ENCODE peak calls at places on chromosomes 11 and 22, in ten cellular contexts. One of them, this sample, is unnamed.

GRCh38 chr11:100546714-100547113 is 140.4 kb upstream of the ARHGAP42 start:
- DNase-seq in mammary epithelial cell: peak
- DNase-seq in astrocyte of the spinal cord: peak
- DNase-seq in upper lobe of right lung: no peak
- DNase-seq in neural progenitor cell: no peak
- DNase-seq in CD8-positive, alpha-beta T cell: no peak
- DNase-seq in lower leg skin: no peak
- DNase-seq in cardiac fibroblast: peak
- DNase-seq in psoas muscle: no peak
- DNase-seq in spleen: no peak
- DNase-seq in this sample: no peak

GRCh38 chr11:12185914-12186313 is 75.5 kb downstream of the MICAL2 start:
- DNase-seq in mammary epithelial cell: no peak
- DNase-seq in astrocyte of the spinal cord: peak
- DNase-seq in upper lobe of right lung: peak
- DNase-seq in neural progenitor cell: peak
- DNase-seq in CD8-positive, alpha-beta T cell: no peak
- DNase-seq in lower leg skin: peak
- DNase-seq in cardiac fibroblast: no peak
- DNase-seq in psoas muscle: no peak
- DNase-seq in spleen: no peak
- DNase-seq in this sample: no peak

GRCh38 chr11:57244911-57245310 is 7.9 kb upstream of the APLNR start:
- DNase-seq in mammary epithelial cell: no peak
- DNase-seq in astrocyte of the spinal cord: no peak
- DNase-seq in upper lobe of right lung: no peak
- DNase-seq in neural progenitor cell: no peak
- DNase-seq in CD8-positive, alpha-beta T cell: no peak
- DNase-seq in lower leg skin: peak
- DNase-seq in cardiac fibroblast: no peak
- DNase-seq in psoas muscle: no peak
- DNase-seq in spleen: no peak
- DNase-seq in this sample: no peak

GRCh38 chr11:34075178-34075820 is 23.8 kb downstream of the CAPRIN1 start:
- DNase-seq in mammary epithelial cell: peak
- DNase-seq in astrocyte of the spinal cord: peak
- DNase-seq in upper lobe of right lung: no peak
- DNase-seq in neural progenitor cell: no peak
- DNase-seq in CD8-positive, alpha-beta T cell: no peak
- DNase-seq in lower leg skin: no peak
- DNase-seq in cardiac fibroblast: peak
- DNase-seq in psoas muscle: no peak
- DNase-seq in spleen: no peak
- DNase-seq in this sample: no peak

GRCh38 chr11:125494601-125494986 is 1.5 kb downstream of the FEZ1 start:
- DNase-seq in mammary epithelial cell: no peak
- DNase-seq in astrocyte of the spinal cord: peak
- DNase-seq in upper lobe of right lung: no peak
- DNase-seq in neural progenitor cell: peak
- DNase-seq in CD8-positive, alpha-beta T cell: no peak
- DNase-seq in lower leg skin: no peak
- DNase-seq in cardiac fibroblast: no peak
- DNase-seq in psoas muscle: no peak
- DNase-seq in spleen: no peak
- DNase-seq in this sample: no peak

GRCh38 chr22:38981005-38981658 is 1.0 kb upstream of the APOBEC3B start:
- DNase-seq in mammary epithelial cell: peak
- DNase-seq in astrocyte of the spinal cord: no peak
- DNase-seq in upper lobe of right lung: no peak
- DNase-seq in neural progenitor cell: peak
- DNase-seq in CD8-positive, alpha-beta T cell: no peak
- DNase-seq in lower leg skin: no peak
- DNase-seq in cardiac fibroblast: peak
- DNase-seq in psoas muscle: no peak
- DNase-seq in spleen: no peak
- DNase-seq in this sample: peak

GRCh38 chr11:120536797-120537169 is 25.2 kb downstream of the GRIK4 start:
- DNase-seq in mammary epithelial cell: no peak
- DNase-seq in astrocyte of the spinal cord: no peak
- DNase-seq in upper lobe of right lung: no peak
- DNase-seq in neural progenitor cell: no peak
- DNase-seq in CD8-positive, alpha-beta T cell: no peak
- DNase-seq in lower leg skin: no peak
- DNase-seq in cardiac fibroblast: no peak
- DNase-seq in psoas muscle: no peak
- DNase-seq in spleen: no peak
- DNase-seq in this sample: no peak

GRCh38 chr11:35525501-35526175 is at the start of gene PAMR1:
- DNase-seq in mammary epithelial cell: peak
- DNase-seq in astrocyte of the spinal cord: peak
- DNase-seq in upper lobe of right lung: peak
- DNase-seq in neural progenitor cell: peak
- DNase-seq in CD8-positive, alpha-beta T cell: no peak
- DNase-seq in lower leg skin: peak
- DNase-seq in cardiac fibroblast: peak
- DNase-seq in psoas muscle: peak
- DNase-seq in spleen: peak
- DNase-seq in this sample: peak

GRCh38 chr11:30488304-30488998 is 97.7 kb downstream of the MPPED2 start:
- DNase-seq in mammary epithelial cell: peak
- DNase-seq in astrocyte of the spinal cord: peak
- DNase-seq in upper lobe of right lung: no peak
- DNase-seq in neural progenitor cell: no peak
- DNase-seq in CD8-positive, alpha-beta T cell: no peak
- DNase-seq in lower leg skin: no peak
- DNase-seq in cardiac fibroblast: peak
- DNase-seq in psoas muscle: no peak
- DNase-seq in spleen: no peak
- DNase-seq in this sample: no peak
- H3K4me3 ChIP-seq in mammary epithelial cell: no peak
- H3K4me3 ChIP-seq in astrocyte of the spinal cord: no peak
- H3K4me3 ChIP-seq in upper lobe of right lung: peak
- H3K4me3 ChIP-seq in neural progenitor cell: no peak
- H3K4me3 ChIP-seq in CD8-positive, alpha-beta T cell: no peak
- H3K4me3 ChIP-seq in lower leg skin: no peak
- H3K4me3 ChIP-seq in cardiac fibroblast: no peak
- H3K4me3 ChIP-seq in psoas muscle: peak
- H3K4me3 ChIP-seq in spleen: no peak
- H3K4me3 ChIP-seq in this sample: no peak

GRCh38 chr11:124441081-124441480 is 4.4 kb downstream of the OR8B8 start:
- DNase-seq in mammary epithelial cell: no peak
- DNase-seq in astrocyte of the spinal cord: no peak
- DNase-seq in upper lobe of right lung: no peak
- DNase-seq in neural progenitor cell: no peak
- DNase-seq in CD8-positive, alpha-beta T cell: no peak
- DNase-seq in lower leg skin: peak
- DNase-seq in cardiac fibroblast: no peak
- DNase-seq in psoas muscle: no peak
- DNase-seq in spleen: no peak
- DNase-seq in this sample: no peak

GRCh38 chr11:124441519-124441918 is 4.0 kb downstream of the OR8B8 start:
- DNase-seq in mammary epithelial cell: no peak
- DNase-seq in astrocyte of the spinal cord: no peak
- DNase-seq in upper lobe of right lung: no peak
- DNase-seq in neural progenitor cell: no peak
- DNase-seq in CD8-positive, alpha-beta T cell: no peak
- DNase-seq in lower leg skin: peak
- DNase-seq in cardiac fibroblast: no peak
- DNase-seq in psoas muscle: no peak
- DNase-seq in spleen: no peak
- DNase-seq in this sample: no peak

GRCh38 chr11:124440608-124441007 is 4.9 kb downstream of the OR8B8 start:
- DNase-seq in mammary epithelial cell: no peak
- DNase-seq in astrocyte of the spinal cord: no peak
- DNase-seq in upper lobe of right lung: no peak
- DNase-seq in neural progenitor cell: no peak
- DNase-seq in CD8-positive, alpha-beta T cell: no peak
- DNase-seq in lower leg skin: no peak
- DNase-seq in cardiac fibroblast: no peak
- DNase-seq in psoas muscle: no peak
- DNase-seq in spleen: no peak
- DNase-seq in this sample: no peak

GRCh38 chr11:124442847-124443246 is 2.6 kb downstream of the OR8B8 start:
- DNase-seq in mammary epithelial cell: no peak
- DNase-seq in astrocyte of the spinal cord: no peak
- DNase-seq in upper lobe of right lung: no peak
- DNase-seq in neural progenitor cell: no peak
- DNase-seq in CD8-positive, alpha-beta T cell: no peak
- DNase-seq in lower leg skin: no peak
- DNase-seq in cardiac fibroblast: no peak
- DNase-seq in psoas muscle: no peak
- DNase-seq in spleen: no peak
- DNase-seq in this sample: no peak

DNA sequence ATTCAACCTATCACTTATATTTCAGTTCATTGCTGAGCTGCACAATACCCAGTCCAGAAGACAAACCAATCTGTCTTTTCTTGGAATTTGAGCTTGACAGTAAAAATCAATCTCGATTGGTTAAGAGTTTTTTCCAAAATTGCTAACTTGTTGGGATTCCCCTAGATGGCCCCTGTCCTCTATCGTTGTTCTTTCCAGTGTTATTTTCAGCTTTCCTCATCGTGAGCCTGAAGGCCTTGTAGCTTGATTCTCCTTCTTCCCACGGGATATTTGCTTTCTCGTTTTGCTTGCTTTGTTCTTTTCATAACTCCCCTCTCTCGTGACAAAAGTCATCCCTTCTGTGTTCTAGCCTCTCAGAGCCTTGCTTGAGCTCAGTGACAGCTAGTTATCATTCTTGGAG is 3.1 kb downstream of the OR8B8 start:
- DNase-seq in mammary epithelial cell: no peak
- DNase-seq in astrocyte of the spinal cord: no peak
- DNase-seq in upper lobe of right lung: no peak
- DNase-seq in neural progenitor cell: no peak
- DNase-seq in CD8-positive, alpha-beta T cell: no peak
- DNase-seq in lower leg skin: no peak
- DNase-seq in cardiac fibroblast: peak
- DNase-seq in psoas muscle: no peak
- DNase-seq in spleen: no peak
- DNase-seq in this sample: no peak
- TF ChIP-seq CTCF in mammary epithelial cell: no peak
- TF ChIP-seq CTCF in astrocyte of the spinal cord: no peak
- TF ChIP-seq CTCF in upper lobe of right lung: no peak
- TF ChIP-seq CTCF in neural progenitor cell: no peak
- TF ChIP-seq CTCF in CD8-positive, alpha-beta T cell: no peak
- TF ChIP-seq CTCF in lower leg skin: no peak
- TF ChIP-seq CTCF in cardiac fibroblast: peak
- TF ChIP-seq CTCF in psoas muscle: no peak
- TF ChIP-seq CTCF in spleen: no peak
- TF ChIP-seq CTCF in this sample: no peak

DNA sequence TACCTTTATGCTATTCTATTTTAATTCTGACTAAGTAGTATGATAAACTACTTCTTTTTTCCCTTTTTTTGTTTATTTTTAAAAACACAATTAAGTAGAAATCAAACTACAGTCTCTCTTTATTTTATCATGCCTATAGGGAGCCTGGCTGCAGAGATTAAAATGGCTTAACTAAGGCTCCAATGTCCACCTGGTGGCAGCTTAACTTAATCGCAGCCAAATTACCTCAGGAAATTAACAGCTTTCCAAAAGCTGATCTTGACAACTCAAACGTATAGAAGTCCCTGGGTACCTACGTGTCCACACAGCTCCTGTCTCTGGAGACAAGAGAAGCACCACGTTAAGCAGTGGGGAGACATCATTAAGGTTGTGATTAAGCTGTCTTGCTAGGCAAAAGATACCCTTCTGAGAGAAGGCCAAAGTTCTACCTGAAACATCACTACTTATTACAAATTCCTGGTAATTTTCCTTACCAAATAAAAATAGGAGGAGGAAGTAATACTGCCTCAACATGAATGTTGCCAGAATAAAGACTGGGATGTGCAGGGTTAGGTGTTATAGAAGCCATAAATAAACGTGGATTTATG is 63.2 kb upstream of the SNX19 start:
- DNase-seq in mammary epithelial cell: peak
- DNase-seq in astrocyte of the spinal cord: peak
- DNase-seq in upper lobe of right lung: no peak
- DNase-seq in neural progenitor cell: peak
- DNase-seq in CD8-positive, alpha-beta T cell: no peak
- DNase-seq in lower leg skin: no peak
- DNase-seq in cardiac fibroblast: peak
- DNase-seq in psoas muscle: no peak
- DNase-seq in spleen: no peak
- DNase-seq in this sample: no peak
- H3K4me3 ChIP-seq in mammary epithelial cell: no peak
- H3K4me3 ChIP-seq in astrocyte of the spinal cord: no peak
- H3K4me3 ChIP-seq in upper lobe of right lung: no peak
- H3K4me3 ChIP-seq in neural progenitor cell: no peak
- H3K4me3 ChIP-seq in CD8-positive, alpha-beta T cell: no peak
- H3K4me3 ChIP-seq in lower leg skin: no peak
- H3K4me3 ChIP-seq in cardiac fibroblast: no peak
- H3K4me3 ChIP-seq in psoas muscle: no peak
- H3K4me3 ChIP-seq in spleen: no peak
- H3K4me3 ChIP-seq in this sample: no peak

DNA sequence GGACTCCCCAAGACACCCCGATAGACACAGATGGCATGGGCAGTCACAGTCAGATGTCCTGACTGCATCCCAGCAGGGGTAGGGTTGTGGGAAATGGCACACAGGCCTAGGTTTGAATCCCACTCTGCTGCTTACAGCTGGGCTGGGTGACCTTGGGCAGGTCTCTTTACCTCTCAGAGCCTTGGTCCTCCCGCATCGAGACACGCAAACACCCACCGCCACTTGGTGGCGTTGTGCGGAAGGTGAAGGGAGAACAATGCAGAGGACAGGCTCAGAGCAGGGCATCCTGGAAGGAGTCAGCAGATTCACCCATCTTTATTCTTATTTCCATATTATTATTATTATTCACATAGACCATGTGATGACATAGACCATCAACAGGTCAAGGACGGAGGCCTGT is 140.5 kb downstream of the MIAT start:
- DNase-seq in mammary epithelial cell: no peak
- DNase-seq in astrocyte of the spinal cord: no peak
- DNase-seq in upper lobe of right lung: no peak
- DNase-seq in neural progenitor cell: peak
- DNase-seq in CD8-positive, alpha-beta T cell: no peak
- DNase-seq in lower leg skin: no peak
- DNase-seq in cardiac fibroblast: no peak
- DNase-seq in psoas muscle: no peak
- DNase-seq in spleen: no peak
- DNase-seq in this sample: no peak
- TF ChIP-seq CTCF in mammary epithelial cell: no peak
- TF ChIP-seq CTCF in astrocyte of the spinal cord: no peak
- TF ChIP-seq CTCF in upper lobe of right lung: no peak
- TF ChIP-seq CTCF in neural progenitor cell: peak
- TF ChIP-seq CTCF in CD8-positive, alpha-beta T cell: no peak
- TF ChIP-seq CTCF in lower leg skin: no peak
- TF ChIP-seq CTCF in cardiac fibroblast: no peak
- TF ChIP-seq CTCF in psoas muscle: no peak
- TF ChIP-seq CTCF in spleen: no peak
- TF ChIP-seq CTCF in this sample: no peak